ENCODE peak calls at places on chromosomes 16 and 17, in eight cellular contexts. J is esophagus squamous epithelium; O is effector memory CD8-positive, alpha-beta T cell; T is activated CD8-positive, alpha-beta memory T cell treated with anti-CD3 and anti-CD28 coated beads for 24 hours; F is T1000; Q is GM04503; N is activated B cell treated with CpG ODN at 0.5 μM for 24 hours; Y is upper lobe of right lung. X is an unnamed sample.

GRCh38 chr17:15371731-15372130 is 30.3 kb upstream of the TEKT3 start:
- DNase-seq in J (no peak), O (no peak), T (no peak), F (no peak), Q (no peak), N (no peak), Y (no peak), X (no peak)

GRCh38 chr16:17032332-17032731 is 438.4 kb downstream of the XYLT1 start:
- DNase-seq in J (no peak), O (no peak), T (no peak), F (no peak), Q (no peak), N (no peak), Y (no peak), X (no peak)

GRCh38 chr17:28065706-28066105 is 23.2 kb downstream of the NLK start:
- DNase-seq in J (no peak), O (no peak), T (no peak), F (no peak), Q (no peak), N (no peak), Y (no peak), X (no peak)

GRCh38 chr17:45908935-45909334 is 14.6 kb downstream of the MAPT start:
- DNase-seq in J (no peak), O (no peak), T (no peak), F (no peak), Q (no peak), N (no peak), Y (no peak), X (no peak)

GRCh38 chr16:13779676-13780075 is 140.3 kb upstream of the ERCC4 start:
- DNase-seq in J (no peak), O (no peak), T (no peak), F (no peak), Q (no peak), N (no peak), Y (no peak), X (no peak)

GRCh38 chr17:81917565-81918332 is at the start of gene SIRT7:
- DNase-seq in J (no peak), O (peak; percentile 71), T (peak; percentile 89), F (peak; percentile 92), Q (no peak), N (peak; percentile 74), Y (peak; percentile 90), X (peak; percentile 97)

GRCh38 chr16:57479422-57480126 is 6.7 kb downstream of the DOK4 start:
- DNase-seq in J (no peak), O (no peak), T (no peak), F (no peak), Q (no peak), N (no peak), Y (no peak), X (peak; percentile 53)

GRCh38 chr17:7711356-7711755 is 6.2 kb upstream of the DNAH2 start:
- DNase-seq in J (no peak), O (no peak), T (no peak), F (no peak), Q (no peak), N (no peak), Y (no peak), X (peak; percentile 53)

GRCh38 chr17:46976626-46977270 is 2.3 kb downstream of the RPRML start:
- DNase-seq in J (no peak), O (no peak), T (no peak), F (peak; percentile 23), Q (no peak), N (no peak), Y (no peak), X (peak; percentile 50)

GRCh38 chr16:59259074-59259963 is 525.2 kb upstream of the GOT2 start:
- DNase-seq in J (no peak), O (no peak), T (no peak), F (no peak), Q (no peak), N (no peak), Y (no peak), X (no peak)

GRCh38 chr16:23254338-23254737 is 47.8 kb upstream of the SCNN1B start:
- DNase-seq in J (no peak), O (no peak), T (no peak), F (peak; percentile 22), Q (peak; percentile 66), N (no peak), Y (no peak), X (no peak)

GRCh38 chr16:19997734-19998133 is 76.0 kb downstream of the GPR139 start:
- DNase-seq in J (no peak), O (no peak), T (no peak), F (no peak), Q (no peak), N (no peak), Y (no peak), X (no peak)

GRCh38 chr17:76417499-76418143 is 33.2 kb downstream of the SPHK1 start:
- DNase-seq in J (no peak), O (no peak), T (no peak), F (no peak), Q (no peak), N (no peak), Y (peak; percentile 30), X (no peak)

GRCh38 chr17:1365445-1366039 is 34.5 kb downstream of the YWHAE start:
- DNase-seq in J (no peak), O (peak; percentile 50), T (no peak), F (peak; percentile 39), Q (peak; percentile 37), N (no peak), Y (no peak), X (peak; percentile 67)

GRCh38 chr17:75830168-75831031 is 13.8 kb downstream of the UNC13D start:
- DNase-seq in J (no peak), O (peak; percentile 23), T (peak; percentile 76), F (no peak), Q (no peak), N (peak; percentile 46), Y (no peak), X (peak; percentile 73)

GRCh38 chr17:6455321-6455705 is 11.1 kb downstream of the PIMREG start:
- DNase-seq in J (no peak), O (peak; percentile 22), T (peak; percentile 75), F (no peak), Q (no peak), N (peak; percentile 46), Y (peak; percentile 66), X (no peak)

GRCh38 chr17:31416503-31416923 is 25.0 kb downstream of the RAB11FIP4 start:
- DNase-seq in J (no peak), O (no peak), T (no peak), F (no peak), Q (no peak), N (no peak), Y (no peak), X (no peak)

GRCh38 chr16:88359008-88359407 is 23.8 kb upstream of the ZNF469 start:
- DNase-seq in J (no peak), O (no peak), T (no peak), F (no peak), Q (no peak), N (no peak), Y (peak; percentile 50), X (no peak)

GRCh38 chr16:55471448-55472097 is 7.4 kb upstream of the MMP2 start:
- DNase-seq in J (no peak), O (no peak), T (no peak), F (no peak), Q (no peak), N (no peak), Y (no peak), X (no peak)

GRCh38 chr16:72877374-72878028 is 170.4 kb downstream of the ZFHX3 start:
- DNase-seq in J (no peak), O (no peak), T (no peak), F (peak; percentile 8), Q (peak; percentile 83), N (no peak), Y (no peak), X (no peak)

GRCh38 chr17:79495665-79496064 is 115.2 kb downstream of the RBFOX3 start:
- DNase-seq in J (no peak), O (no peak), T (no peak), F (no peak), Q (no peak), N (no peak), Y (no peak), X (no peak)

GRCh38 chr17:1683489-1683888 is 1.2 kb downstream of the PRPF8 start:
- DNase-seq in J (no peak), O (no peak), T (no peak), F (no peak), Q (no peak), N (no peak), Y (no peak), X (no peak)

X was measured in HEK293T.